ENCODE peak calls at places on chromosomes 11 and 22, in seven cellular contexts. One of them, this sample, is unnamed.

GRCh38 chr11:12864316-12865156 is 144.6 kb upstream of the RASSF10 start:
- DNase-seq in hippocampal formation: no peak
- DNase-seq in occipital lobe: peak
- DNase-seq in fibroblast of lung: peak
- DNase-seq in AG20443: no peak
- DNase-seq in retina: peak
- DNase-seq in H1: peak
- DNase-seq in this sample: no peak

GRCh38 chr22:37930270-37930951 is 23.0 kb downstream of the C22orf23 start:
- DNase-seq in hippocampal formation: no peak
- DNase-seq in H1: no peak
- DNase-seq in fibroblast of lung: peak
- DNase-seq in AG20443: peak
- DNase-seq in occipital lobe: no peak
- DNase-seq in retina: no peak
- DNase-seq in this sample: peak

GRCh38 chr11:68998390-68998911 is 14.6 kb downstream of the MRGPRF start:
- DNase-seq in hippocampal formation: no peak
- DNase-seq in occipital lobe: no peak
- DNase-seq in H1: no peak
- DNase-seq in retina: peak
- DNase-seq in fibroblast of lung: peak
- DNase-seq in AG20443: no peak
- DNase-seq in this sample: peak

GRCh38 chr11:108635106-108635505 is 29.8 kb upstream of the DDX10 start:
- DNase-seq in fibroblast of lung: no peak
- DNase-seq in retina: no peak
- DNase-seq in hippocampal formation: no peak
- DNase-seq in H1: no peak
- DNase-seq in AG20443: peak
- DNase-seq in occipital lobe: no peak
- DNase-seq in this sample: no peak

GRCh38 chr11:3009481-3009880 is 17.4 kb upstream of the NAP1L4 start:
- DNase-seq in H1: no peak
- DNase-seq in retina: no peak
- DNase-seq in AG20443: no peak
- DNase-seq in occipital lobe: no peak
- DNase-seq in fibroblast of lung: no peak
- DNase-seq in hippocampal formation: no peak
- DNase-seq in this sample: peak

GRCh38 chr11:28472904-28473303 is 364.7 kb downstream of the METTL15 start:
- DNase-seq in H1: no peak
- DNase-seq in retina: no peak
- DNase-seq in occipital lobe: no peak
- DNase-seq in fibroblast of lung: no peak
- DNase-seq in hippocampal formation: no peak
- DNase-seq in AG20443: no peak
- DNase-seq in this sample: no peak

GRCh38 chr11:23573430-23573829 is 713.2 kb upstream of the CCDC179 start:
- DNase-seq in AG20443: no peak
- DNase-seq in hippocampal formation: no peak
- DNase-seq in fibroblast of lung: no peak
- DNase-seq in H1: no peak
- DNase-seq in occipital lobe: no peak
- DNase-seq in retina: no peak
- DNase-seq in this sample: no peak

GRCh38 chr11:120652705-120653335 is 141.3 kb downstream of the GRIK4 start:
- DNase-seq in hippocampal formation: no peak
- DNase-seq in retina: no peak
- DNase-seq in AG20443: no peak
- DNase-seq in occipital lobe: no peak
- DNase-seq in fibroblast of lung: peak
- DNase-seq in H1: no peak
- DNase-seq in this sample: no peak

GRCh38 chr11:122468965-122469364 is 186.6 kb upstream of the UBASH3B start:
- DNase-seq in fibroblast of lung: no peak
- DNase-seq in hippocampal formation: no peak
- DNase-seq in H1: no peak
- DNase-seq in retina: no peak
- DNase-seq in occipital lobe: no peak
- DNase-seq in AG20443: no peak
- DNase-seq in this sample: no peak

GRCh38 chr11:62555464-62556092 is 9.0 kb upstream of the AHNAK start:
- DNase-seq in retina: no peak
- DNase-seq in occipital lobe: no peak
- DNase-seq in fibroblast of lung: peak
- DNase-seq in H1: no peak
- DNase-seq in AG20443: no peak
- DNase-seq in hippocampal formation: no peak
- DNase-seq in this sample: peak

GRCh38 chr11:102476812-102477211 is 24.2 kb upstream of the TMEM123 start:
- DNase-seq in hippocampal formation: no peak
- DNase-seq in AG20443: no peak
- DNase-seq in retina: no peak
- DNase-seq in fibroblast of lung: no peak
- DNase-seq in occipital lobe: no peak
- DNase-seq in H1: no peak
- DNase-seq in this sample: no peak

GRCh38 chr22:20395181-20395896 is 1.4 kb downstream of the ZNF74 start:
- DNase-seq in AG20443: no peak
- DNase-seq in hippocampal formation: no peak
- DNase-seq in retina: no peak
- DNase-seq in H1: no peak
- DNase-seq in fibroblast of lung: no peak
- DNase-seq in occipital lobe: no peak
- DNase-seq in this sample: no peak

GRCh38 chr11:77503006-77503405 is 29.1 kb upstream of the PAK1 start:
- DNase-seq in H1: no peak
- DNase-seq in occipital lobe: no peak
- DNase-seq in hippocampal formation: no peak
- DNase-seq in AG20443: peak
- DNase-seq in fibroblast of lung: peak
- DNase-seq in retina: no peak
- DNase-seq in this sample: peak

GRCh38 chr11:12526789-12527188 is 147.4 kb upstream of the TEAD1 start:
- DNase-seq in occipital lobe: no peak
- DNase-seq in AG20443: peak
- DNase-seq in fibroblast of lung: peak
- DNase-seq in H1: no peak
- DNase-seq in hippocampal formation: no peak
- DNase-seq in retina: no peak
- DNase-seq in this sample: peak

GRCh38 chr11:111378773-111379499 is at the start of gene POU2AF1:
- DNase-seq in H1: no peak
- DNase-seq in fibroblast of lung: no peak
- DNase-seq in hippocampal formation: no peak
- DNase-seq in occipital lobe: no peak
- DNase-seq in AG20443: peak
- DNase-seq in retina: peak
- DNase-seq in this sample: peak

GRCh38 chr11:128552783-128553661 is 34.3 kb downstream of the ETS1 start:
- DNase-seq in fibroblast of lung: peak
- DNase-seq in hippocampal formation: peak
- DNase-seq in H1: no peak
- DNase-seq in retina: no peak
- DNase-seq in occipital lobe: peak
- DNase-seq in AG20443: peak
- DNase-seq in this sample: no peak

GRCh38 chr11:65132238-65132987 is 1.9 kb downstream of the SYVN1 start:
- DNase-seq in H1: no peak
- DNase-seq in AG20443: no peak
- DNase-seq in fibroblast of lung: no peak
- DNase-seq in retina: no peak
- DNase-seq in occipital lobe: no peak
- DNase-seq in hippocampal formation: no peak
- DNase-seq in this sample: peak